ENCODE peak calls at places on chromosomes 7 and 10, in four cellular contexts. R, H, D and P are unnamed samples.

GRCh38 chr7:155237297-155237696 is 60.4 kb upstream of the INSIG1 start:
- DNase-seq in R (no peak), H (no peak), D (no peak), P (no peak)

GRCh38 chr7:73738220-73738611 is 386 bp downstream of the ABHD11 start:
- DNase-seq in R (no peak), H (no peak), D (peak; percentile 95), P (no peak)

GRCh38 chr7:16446508-16446907 is 19.0 kb downstream of the SOSTDC1 start:
- DNase-seq in R (no peak), H (no peak), D (no peak), P (no peak)

GRCh38 chr10:123519861-123520260 is 146.3 kb upstream of the GPR26 start:
- DNase-seq in R (no peak), H (no peak), D (no peak), P (peak; percentile 40)

GRCh38 chr10:117240105-117240729 is 697 bp upstream of the SLC18A2 start:
- DNase-seq in R (no peak), H (no peak), D (no peak), P (no peak)

GRCh38 chr10:28060031-28060607 is 61.2 kb upstream of the ODAD2 start:
- DNase-seq in R (no peak), H (no peak), D (no peak), P (no peak)

GRCh38 chr7:34081931-34082330 is 176.6 kb downstream of the BMPER start:
- DNase-seq in R (no peak), H (no peak), D (no peak), P (no peak)

GRCh38 chr10:91077549-91078017 is 142.9 kb upstream of the PCGF5 start:
- DNase-seq in R (no peak), H (no peak), D (no peak), P (no peak)

GRCh38 chr10:46236941-46237681 is 49.7 kb upstream of the ANTXRL start:
- DNase-seq in R (no peak), H (no peak), D (no peak), P (no peak)

DNA sequence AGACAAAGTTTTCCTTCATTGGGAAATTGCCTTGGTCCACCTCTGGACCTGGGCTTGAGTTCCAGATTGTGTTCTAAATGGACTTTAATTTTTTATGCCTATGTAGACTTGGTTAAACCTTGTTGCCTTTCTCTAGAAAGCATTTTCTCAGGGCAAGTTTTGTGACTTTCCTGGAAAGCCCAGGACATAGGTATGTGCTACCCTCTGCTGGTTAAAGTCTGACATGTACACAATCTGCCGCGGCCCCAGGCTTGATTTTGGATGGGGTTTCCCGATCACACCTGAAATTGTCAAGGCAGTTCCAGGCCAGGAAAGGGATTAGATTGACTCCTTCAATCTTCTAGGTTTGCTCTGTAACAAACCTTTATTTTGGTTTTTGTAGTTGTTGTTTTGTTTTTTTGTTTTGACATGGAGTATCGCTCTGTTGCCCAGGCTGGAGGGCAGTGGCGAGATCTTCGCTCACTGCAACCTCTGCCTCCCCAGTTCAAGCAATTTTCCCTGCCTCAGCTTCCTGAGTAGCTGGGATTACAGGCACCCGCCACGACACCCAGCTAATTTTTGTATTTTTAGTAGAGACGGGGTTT is 14.1 kb upstream of the AKR1B10 start:
- DNase-seq in R (peak; percentile 27), H (peak; percentile 8), D (peak; percentile 67), P (peak; percentile 68)
- TF ChIP-seq CBX5 in R (no peak), H (no peak), D (no peak), P (no peak)

DNA sequence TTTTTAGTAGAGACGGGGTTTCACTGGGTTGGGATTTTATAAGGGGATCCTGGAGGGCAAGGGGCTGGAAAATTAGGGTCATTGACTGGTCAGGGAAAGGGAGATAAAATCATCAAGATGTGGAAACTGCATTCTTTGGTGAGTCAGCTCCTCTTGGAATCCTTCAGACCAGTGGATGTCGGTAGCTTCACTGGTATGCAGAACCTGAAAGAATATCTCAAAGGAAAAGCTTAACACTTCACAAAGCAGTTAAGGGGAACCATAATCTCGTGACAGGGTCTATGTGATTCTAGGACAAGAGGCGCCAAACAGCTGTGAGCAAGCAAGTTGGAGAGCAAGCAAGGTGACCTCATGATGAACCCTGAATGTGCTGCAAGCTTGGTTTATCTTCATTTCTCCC is 634.7 kb upstream of the AUTS2 start:
- DNase-seq in R (no peak), H (no peak), D (no peak), P (no peak)
- TF ChIP-seq SRF in R (no peak), H (no peak), D (no peak), P (no peak)

GRCh38 chr7:28348631-28349030 is 63.7 kb upstream of the CREB5 start:
- DNase-seq in R (no peak), H (no peak), D (no peak), P (no peak)

GRCh38 chr7:28349637-28350036 is 62.7 kb upstream of the CREB5 start:
- DNase-seq in R (peak; percentile 15), H (no peak), D (no peak), P (no peak)

GRCh38 chr7:28346972-28347371 is 65.3 kb upstream of the CREB5 start:
- DNase-seq in R (no peak), H (no peak), D (no peak), P (no peak)

GRCh38 chr7:28347462-28347861 is 64.9 kb upstream of the CREB5 start:
- DNase-seq in R (no peak), H (no peak), D (no peak), P (no peak)

GRCh38 chr7:28347964-28348363 is 64.4 kb upstream of the CREB5 start:
- DNase-seq in R (no peak), H (no peak), D (no peak), P (no peak)
- TF ChIP-seq CBX5 in R (no peak), H (no peak), D (no peak), P (no peak)

DNA sequence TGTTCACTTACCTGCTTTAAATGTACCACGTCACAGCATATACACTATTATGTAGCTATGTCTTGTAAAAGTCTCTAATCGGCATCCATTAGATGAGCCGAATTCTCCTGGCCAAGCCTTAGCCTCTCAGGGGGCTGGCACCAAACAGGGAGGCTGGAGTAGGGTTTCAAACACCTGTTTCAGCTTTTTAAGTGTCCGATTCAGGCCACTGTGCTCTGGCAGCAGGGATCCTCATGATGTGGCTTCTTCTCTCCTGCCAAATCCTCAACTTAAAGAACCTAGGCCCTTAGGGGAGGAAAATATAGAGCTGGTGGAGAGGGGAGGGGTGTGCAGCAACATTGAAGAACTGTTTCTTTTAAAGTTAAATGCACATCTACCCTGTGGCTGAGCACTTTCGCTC is 68.5 kb upstream of the NFKB2 start:
- DNase-seq in R (no peak), H (no peak), D (no peak), P (no peak)
- TF ChIP-seq SRF in R (no peak), H (no peak), D (no peak), P (no peak)

DNA sequence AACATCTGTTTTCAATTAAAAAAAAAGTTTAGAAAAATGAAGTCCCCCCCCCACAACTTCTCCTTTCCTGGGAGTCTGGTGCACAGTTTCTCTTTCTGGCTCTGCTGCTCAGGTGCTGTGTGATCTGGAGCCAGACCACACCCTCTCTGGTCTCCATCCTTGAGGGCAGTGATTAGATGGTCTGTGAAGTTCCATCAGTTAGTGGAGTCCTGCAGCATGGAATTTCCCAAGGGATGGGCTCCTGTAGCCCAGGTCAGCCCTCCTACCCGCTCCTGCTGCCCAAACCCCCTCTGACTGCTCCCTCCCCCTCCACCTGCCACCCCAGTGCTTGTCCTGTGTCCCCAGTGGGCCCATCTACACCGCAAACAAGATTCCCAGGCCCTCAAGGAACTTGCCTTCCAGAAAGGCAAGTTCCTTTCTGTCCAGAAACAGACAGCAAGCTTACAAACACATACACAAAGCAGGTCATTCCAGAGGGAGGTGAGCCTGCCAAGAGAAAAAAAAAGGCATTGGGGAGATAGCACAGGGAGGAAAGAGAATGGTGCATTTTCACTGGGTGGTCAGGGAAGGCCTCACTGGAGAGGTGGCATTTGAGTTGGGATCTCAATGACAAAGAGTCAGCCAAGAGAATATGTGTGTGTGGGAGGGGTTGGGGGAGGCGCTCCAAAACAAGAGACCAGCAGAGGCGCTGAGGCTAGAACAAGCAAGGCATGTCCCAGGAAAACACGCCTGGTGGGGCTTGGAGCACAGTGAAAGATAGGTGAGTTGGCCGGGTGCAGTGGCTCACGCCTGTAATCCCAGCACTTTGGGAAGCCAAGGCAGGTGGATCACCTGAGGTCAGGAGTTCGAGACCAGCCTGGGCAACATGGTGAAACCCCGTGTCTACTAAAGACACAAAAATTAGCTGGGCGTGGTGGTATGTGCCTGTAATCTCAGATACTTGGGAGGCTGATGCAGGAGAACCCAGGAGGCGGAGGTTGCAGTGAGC is 49.5 kb upstream of the SLC29A3 start:
- DNase-seq in R (no peak), H (no peak), D (peak; percentile 53), P (peak; percentile 73)
- TF ChIP-seq CBX5 in R (no peak), H (no peak), D (no peak), P (no peak)

DNA sequence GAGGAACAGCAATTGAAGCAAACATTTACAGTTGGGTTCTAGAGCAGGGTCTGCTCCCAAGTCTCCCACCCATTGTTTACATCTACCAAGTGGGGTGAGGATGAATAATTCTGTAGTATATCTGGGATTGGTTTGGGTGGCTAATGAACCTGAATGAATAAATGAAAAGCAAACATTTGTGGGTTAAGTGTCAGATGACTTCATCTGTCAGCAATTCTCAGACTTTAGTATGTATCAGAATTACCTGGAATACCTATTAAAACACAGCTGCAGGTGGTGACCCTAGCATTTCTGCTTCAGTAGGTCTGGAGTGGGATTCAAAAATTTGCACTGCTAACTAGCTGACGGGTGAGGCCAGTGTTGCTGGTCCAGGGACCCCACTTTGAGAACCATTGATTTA is 18.0 kb upstream of the NPVF start:
- DNase-seq in R (no peak), H (no peak), D (no peak), P (no peak)
- TF ChIP-seq SRF in R (no peak), H (no peak), D (no peak), P (no peak)